ENCODE peak calls at places on chromosomes 16 and 17, in eight cellular contexts. G is GM12878; N is A549; U is heart left ventricle; I is activated CD4-positive, alpha-beta T cell treated with anti-CD3 and anti-CD28 coated beads for 36 hours; T is stimulated activated memory B cell treated with anti-CD40 and anti-IgM and Interleukin-4, amounts not matched to agents 10 μg/mL and 1 μg/mL and 100 μg/mL, for 72 hours; K is left colon; O is right lobe of liver. C is an unnamed sample.
A peak's percentile ranks its signal among the peaks of the same experiment; 100 is the strongest.

GRCh38 chr16:12513057-12513790 is 290.5 kb downstream of the CPPED1 start:
- ATAC-seq in G (no peak), N (no peak), U (no peak), I (no peak), T (peak; percentile 48), K (peak; percentile 22), O (no peak), C (no peak)

GRCh38 chr16:72657791-72658190 is 390.1 kb downstream of the ZFHX3 start:
- ATAC-seq in G (peak; percentile 91), N (no peak), U (no peak), I (no peak), T (peak; percentile 64), K (no peak), O (no peak), C (no peak)

GRCh38 chr17:67717624-67718324 is at the start of gene NOL11:
- ATAC-seq in G (peak; percentile 95), N (peak; percentile 99), U (peak; percentile 99), I (peak; percentile 96), T (peak; percentile 100), K (peak; percentile 97), O (peak; percentile 98), C (peak; percentile 100)

GRCh38 chr17:76700627-76701470 is 9.9 kb downstream of the MXRA7 start:
- ATAC-seq in G (peak; percentile 27), N (peak; percentile 14), U (peak; percentile 84), I (no peak), T (peak; percentile 26), K (peak; percentile 28), O (peak; percentile 70), C (peak; percentile 89)

GRCh38 chr17:63275318-63275967 is 170.7 kb downstream of the CYB561 start:
- ATAC-seq in G (no peak), N (peak; percentile 99), U (peak; percentile 91), I (peak; percentile 97), T (no peak), K (peak; percentile 64), O (peak; percentile 67), C (peak; percentile 66)

GRCh38 chr17:75918112-75918445 is 13.4 kb upstream of the MRPL38 start:
- ATAC-seq in G (no peak), N (no peak), U (no peak), I (no peak), T (no peak), K (no peak), O (no peak), C (no peak)

GRCh38 chr16:57645691-57646387 is 17.4 kb downstream of the ADGRG1 start:
- ATAC-seq in G (no peak), N (peak; percentile 31), U (peak; percentile 68), I (no peak), T (no peak), K (no peak), O (peak; percentile 45), C (peak; percentile 57)

GRCh38 chr17:79940381-79941087 is 95.1 kb downstream of the TBC1D16 start:
- ATAC-seq in G (no peak), N (no peak), U (no peak), I (no peak), T (no peak), K (no peak), O (no peak), C (no peak)

GRCh38 chr16:5640883-5641282 is 543.3 kb upstream of the EEF2KMT start:
- ATAC-seq in G (no peak), N (no peak), U (no peak), I (no peak), T (no peak), K (no peak), O (no peak), C (no peak)